ENCODE peak calls at places on chromosomes 4 and X, in six cellular contexts. D is IMR-90, I is GM23338, U is fibroblast of lung, G is mammary epithelial cell, F is A549. J is an unnamed sample. For H3K4me1, the result is how much of the 10 kb centered on the place peaks cover.

GRCh38 chr4:25100156-25100555 is 60.1 kb downstream of the SEPSECS start:
- DNase-seq in F (no peak), G (no peak), D (no peak), U (peak), I (no peak), J (no peak)

GRCh38 chr4:184649971-184650855 is 675 bp downstream of the PRIMPOL start:
- DNase-seq in D (peak), U (peak), I (peak), G (peak), F (peak), J (peak)

GRCh38 chrX:9207142-9207541 is 173.2 kb upstream of the FAM9B start:
- DNase-seq in U (no peak), I (peak), F (no peak), D (peak), G (no peak), J (no peak)

GRCh38 chrX:56728752-56729151 is 291 bp upstream of the NBDY start:
- DNase-seq in I (peak), D (peak), F (peak), G (peak), U (peak), J (no peak)

GRCh38 chr4:185638548-185639301 is 103.4 kb upstream of the PDLIM3 start:
- DNase-seq in I (peak), F (no peak), U (no peak), D (no peak), G (no peak), J (peak)

GRCh38 chrX:118228041-118228440 is 111.4 kb upstream of the KLHL13 start:
- DNase-seq in U (peak), F (no peak), D (peak), I (no peak), G (no peak), J (no peak)

GRCh38 chrX:6292599-6292998 is 63.9 kb upstream of the NLGN4X start:
- DNase-seq in G (no peak), D (no peak), I (peak), F (no peak), U (no peak), J (peak)

GRCh38 chr4:7372673-7373072 is 62.1 kb downstream of the PSAPL1 start:
- DNase-seq in U (peak), I (no peak), F (no peak), D (peak), G (no peak), J (no peak)

GRCh38 chrX:95318882-95319281 is 1365.8 kb upstream of the DIAPH2 start:
- DNase-seq in G (peak), U (no peak), I (peak), D (no peak), F (peak), J (peak)

GRCh38 chr4:24105183-24106039 is 215.6 kb upstream of the PPARGC1A start:
- DNase-seq in D (peak), I (no peak), G (peak), U (peak), F (no peak), J (no peak)

GRCh38 chr4:186854256-186854655 is 130.6 kb upstream of the FAT1 start:
- DNase-seq in I (no peak), F (no peak), U (peak), D (peak), G (no peak), J (no peak)

GRCh38 chr4:85368932-85369331 is 106.0 kb upstream of the ARHGAP24 start:
- DNase-seq in U (no peak), F (no peak), D (no peak), I (no peak), G (no peak), J (no peak)

GRCh38 chrX:68060506-68061205 is 372.6 kb downstream of the OPHN1 start:
- DNase-seq in D (no peak), G (no peak), F (no peak), U (peak), I (peak), J (no peak)

GRCh38 chr4:65861993-65862392 is 191.7 kb upstream of the EPHA5 start:
- DNase-seq in I (no peak), U (peak), F (no peak), G (no peak), D (no peak), J (peak)

GRCh38 chr4:183960021-183960420 is 54.9 kb downstream of the STOX2 start:
- DNase-seq in D (peak), G (peak), U (peak), F (peak), I (peak), J (peak)

GRCh38 chrX:64642482-64642881 is 247.2 kb upstream of the MTMR8 start:
- DNase-seq in D (no peak), G (no peak), U (no peak), F (no peak), I (peak), J (peak)

GRCh38 chr4:8821151-8821950 is 50.3 kb downstream of the HMX1 start:
- DNase-seq in G (no peak), I (no peak), F (no peak), D (no peak), U (no peak), J (peak)

DNA sequence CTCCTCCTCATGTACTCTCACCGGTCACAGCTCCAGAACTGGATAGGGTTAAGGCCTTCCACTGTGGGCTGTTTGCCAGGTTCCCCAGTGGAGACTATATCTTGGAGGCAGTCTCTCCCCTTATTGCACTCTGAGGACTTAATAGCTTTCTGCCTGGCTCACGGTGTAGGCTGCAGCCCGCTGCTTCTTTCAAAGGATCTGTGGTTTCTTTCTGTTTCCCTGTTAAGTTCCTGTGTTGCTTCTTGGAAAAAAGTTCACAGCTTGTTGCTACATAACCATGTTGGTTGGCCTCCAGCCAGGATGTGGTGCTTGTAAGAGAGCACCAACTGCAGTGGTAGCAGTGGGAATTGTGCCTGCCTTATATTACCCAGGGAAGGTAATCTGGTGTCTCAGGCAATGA is 24.9 kb upstream of the ZDHHC15 start:
- DNase-seq in D (no peak), I (no peak), F (no peak), U (peak), G (no peak), J (no peak)
- H3K4me2 ChIP-seq in D (no peak), I (no peak), F (no peak), U (no peak), G (no peak), J (no peak)

GRCh38 chr4:52864816-52865215 is 2.7 kb downstream of the RASL11B start:
- DNase-seq in I (no peak), G (no peak), U (peak), D (peak), F (no peak), J (no peak)
- H3K4me1 ChIP-seq in I (under half), G (under half), U (under half), D (under half), F (under half), J (under half)

GRCh38 chr4:4411906-4412305 is 25.0 kb downstream of the NSG1 start:
- DNase-seq in U (no peak), F (no peak), D (no peak), I (no peak), G (no peak), J (no peak)

GRCh38 chr4:4415107-4415805 is 28.4 kb downstream of the NSG1 start:
- DNase-seq in U (no peak), G (no peak), I (no peak), D (no peak), F (peak), J (no peak)

GRCh38 chr4:4413373-4413725 is 26.4 kb downstream of the NSG1 start:
- DNase-seq in F (no peak), G (no peak), D (no peak), I (no peak), U (no peak), J (no peak)

GRCh38 chr4:4412661-4413372 is 25.9 kb downstream of the NSG1 start:
- DNase-seq in G (no peak), D (no peak), U (no peak), F (no peak), I (no peak), J (no peak)

GRCh38 chr4:4413806-4414205 is 26.9 kb downstream of the NSG1 start:
- DNase-seq in I (no peak), G (no peak), U (no peak), D (no peak), F (no peak), J (no peak)
- H3K4me2 ChIP-seq in I (no peak), G (no peak), U (no peak), D (no peak), F (no peak), J (no peak)

DNA sequence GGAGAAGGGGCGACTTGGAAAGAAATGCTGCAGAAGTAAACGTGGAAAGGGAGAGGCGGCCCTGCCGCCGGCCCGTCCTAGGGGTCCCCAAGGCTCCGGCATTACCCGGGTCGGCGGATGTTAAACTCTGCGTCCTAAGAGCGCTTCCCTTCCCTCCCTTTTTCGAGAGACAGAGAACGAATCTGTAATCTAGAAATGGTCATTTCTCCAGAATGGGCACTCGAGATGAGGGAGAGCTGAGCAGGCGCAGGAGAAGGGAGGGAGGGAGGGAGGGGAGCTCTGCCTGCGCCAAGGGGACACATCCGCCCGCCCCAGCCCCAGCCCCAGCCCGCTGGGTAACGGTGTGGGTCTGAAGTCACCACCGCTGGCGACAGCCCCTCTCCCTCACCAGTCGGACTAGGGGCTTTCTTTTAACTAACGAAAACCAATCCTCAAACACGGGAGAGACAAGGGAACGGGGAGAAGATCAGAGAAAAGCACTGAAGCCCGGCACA is 1.7 kb downstream of the HCFC1 start:
- DNase-seq in D (peak), U (peak), G (peak), I (no peak), F (no peak), J (no peak)
- H3K4me1 ChIP-seq in D (under half), U (under half), G (under half), I (under half), F (under half), J (under half)

DNA sequence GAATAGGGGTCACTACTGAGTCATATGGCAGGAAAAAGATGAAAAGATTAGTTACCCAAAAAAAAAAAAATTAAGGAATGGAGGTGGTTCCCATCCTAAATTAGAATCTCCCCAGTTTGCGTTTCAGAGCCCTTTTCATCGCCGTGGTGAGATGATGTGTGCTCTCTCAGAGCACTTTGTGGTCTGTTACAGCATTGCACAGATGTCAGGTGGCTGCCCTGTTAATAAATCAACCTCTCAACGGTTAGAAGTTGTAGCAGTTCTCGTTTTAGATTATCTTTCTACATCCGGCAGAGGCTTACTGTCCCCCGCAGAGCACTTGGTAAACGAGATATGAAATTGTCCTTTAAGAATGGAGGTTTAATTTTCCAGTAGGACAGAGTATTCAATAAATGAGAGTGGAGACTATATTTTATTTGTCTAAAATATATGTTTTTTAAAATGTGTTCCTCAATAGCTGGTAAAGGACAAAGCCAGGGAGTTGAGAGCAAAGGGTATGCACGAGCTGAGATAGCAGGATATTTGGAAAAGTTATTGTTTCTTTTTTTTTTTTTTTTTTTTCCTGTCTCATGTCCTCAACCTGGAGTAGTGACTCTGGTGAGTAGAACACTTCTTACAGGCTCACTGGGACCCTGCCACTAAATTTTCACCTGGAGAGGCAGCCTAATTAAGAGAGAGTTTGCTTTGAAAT is 26.9 kb downstream of the AFF1 start:
- DNase-seq in U (peak), G (no peak), F (peak), D (peak), I (no peak), J (no peak)
- H3K4me2 ChIP-seq in U (no peak), G (no peak), F (peak), D (no peak), I (peak), J (peak)

DNA sequence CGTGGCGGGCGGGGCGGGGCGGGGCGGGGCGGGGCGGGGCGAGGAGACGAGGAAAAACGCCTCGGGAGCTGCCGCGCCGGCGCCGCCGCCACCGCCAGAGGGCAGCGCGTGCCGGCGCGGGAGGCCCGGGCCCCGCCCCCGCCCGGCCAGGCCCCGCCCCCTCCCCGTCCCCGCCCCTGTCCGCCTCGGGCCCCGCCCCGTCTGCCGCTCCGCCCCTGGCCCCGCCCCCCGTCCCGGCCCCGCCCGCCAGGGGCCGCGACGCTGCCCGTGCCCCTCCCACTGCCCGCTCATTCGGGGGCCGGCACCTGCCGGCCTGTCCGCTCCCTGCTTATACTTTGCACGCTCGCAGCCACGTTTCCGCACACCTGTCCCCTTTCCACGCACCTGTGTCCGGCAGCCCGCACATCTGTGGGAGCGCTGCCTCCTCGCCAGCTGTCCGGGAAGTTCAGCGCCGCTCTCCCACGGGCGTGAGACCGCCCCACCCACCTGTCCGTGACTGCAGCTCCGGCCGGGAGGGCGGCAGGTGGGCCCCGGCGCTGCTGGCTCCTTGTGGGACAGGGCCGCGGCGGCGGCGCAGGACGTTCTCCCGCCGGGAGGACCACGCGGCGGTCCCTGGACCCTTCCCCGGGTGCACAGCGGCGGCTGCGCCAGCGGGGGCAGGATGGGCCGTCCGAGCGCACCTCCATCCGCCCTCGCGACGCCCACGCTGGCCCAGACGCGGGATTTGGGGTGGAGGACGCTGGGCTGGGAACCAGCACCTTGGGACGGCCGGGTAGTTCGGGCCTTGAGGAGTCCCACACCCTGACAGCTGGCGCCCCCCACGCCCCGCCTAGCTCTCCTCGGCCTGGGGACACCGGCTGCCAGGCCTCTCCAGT is 1.5 kb upstream of the FGFRL1 start:
- DNase-seq in D (peak), F (peak), G (peak), I (peak), U (peak), J (peak)
- H3K4me1 ChIP-seq in D (under half), F (under half), G (under half), I (under half), U (under half), J (under half)

GRCh38 chr4:152463562-152463961 is 72.3 kb downstream of the FBXW7 start:
- DNase-seq in U (peak), F (no peak), I (no peak), D (no peak), G (no peak), J (no peak)

GRCh38 chr4:152460488-152460887 is 75.4 kb downstream of the FBXW7 start:
- DNase-seq in D (peak), F (peak), U (peak), I (no peak), G (peak), J (no peak)

GRCh38 chr4:152462715-152463114 is 73.2 kb downstream of the FBXW7 start:
- DNase-seq in U (peak), F (no peak), G (peak), I (no peak), D (peak), J (no peak)

GRCh38 chr4:152464030-152464823 is 71.7 kb downstream of the FBXW7 start:
- DNase-seq in U (no peak), G (no peak), I (no peak), D (no peak), F (no peak), J (no peak)

DNA sequence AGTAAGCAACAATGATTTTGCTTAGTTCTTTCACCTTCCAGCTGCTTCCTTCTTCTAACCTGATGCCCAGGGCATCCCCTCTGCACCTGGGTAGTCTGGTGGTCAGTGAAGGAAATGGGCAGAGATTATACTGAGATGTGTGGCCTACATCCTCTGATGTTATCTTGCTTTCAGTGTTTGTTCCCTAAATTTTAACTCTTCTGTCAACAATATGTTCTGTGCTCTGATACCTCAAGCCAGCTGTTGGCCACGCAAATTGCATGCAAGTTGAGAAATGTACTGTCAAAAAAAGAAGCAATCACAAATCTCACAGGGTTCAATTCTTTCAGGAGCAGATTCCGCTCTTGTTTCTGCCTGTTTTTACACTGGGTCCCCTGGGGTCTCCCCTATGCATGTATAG is 73.8 kb downstream of the FBXW7 start:
- DNase-seq in G (no peak), D (no peak), F (no peak), I (no peak), U (no peak), J (no peak)
- H3K4me2 ChIP-seq in G (no peak), D (no peak), F (no peak), I (no peak), U (no peak), J (no peak)

DNA sequence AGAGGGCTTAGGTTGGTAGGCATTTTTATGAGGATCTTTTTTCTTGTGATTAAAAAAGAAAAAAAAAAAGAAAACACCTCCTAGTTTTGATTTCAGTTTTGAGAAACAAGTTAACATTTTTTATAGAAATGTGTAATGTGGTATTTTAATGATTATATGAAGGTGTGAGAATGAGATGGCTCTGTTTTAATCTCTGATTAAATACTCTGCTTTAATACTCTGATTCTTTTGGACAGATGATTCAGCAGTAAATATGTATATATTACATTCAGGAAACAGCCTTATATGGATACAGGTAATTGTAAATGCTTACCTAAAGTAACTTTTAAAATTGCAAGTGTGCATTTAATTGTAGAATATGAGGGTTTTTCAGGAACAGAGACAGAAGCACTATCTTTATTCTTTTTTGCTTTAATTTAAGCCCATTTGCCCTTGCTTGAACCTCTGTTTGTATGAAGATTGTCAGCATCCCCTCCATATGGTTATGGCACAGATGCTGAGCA is 101.1 kb upstream of the TLR2 start:
- DNase-seq in I (no peak), U (no peak), G (no peak), D (no peak), F (no peak), J (no peak)
- H3K4me1 ChIP-seq in I (under half), U (under half), G (under half), D (under half), F (under half), J (under half)

J was measured in neural progenitor cell.